ENCODE peak calls at places on chromosomes 4 and X, in nine cellular contexts. One of them, this sample, is unnamed.

GRCh38 chrX:117936162-117936561 is 180.4 kb downstream of the KLHL13 start:
- DNase-seq in colonic mucosa: no peak
- DNase-seq in spleen: no peak
- DNase-seq in epithelial cell of esophagus: peak; percentile 19
- DNase-seq in vagina: no peak
- DNase-seq in body of pancreas: no peak
- DNase-seq in GM06990: no peak
- DNase-seq in choroid plexus epithelial cell: no peak
- DNase-seq in AG10803: no peak
- DNase-seq in this sample: no peak

GRCh38 chr4:88731359-88731758 is 33.7 kb upstream of the NAP1L5 start:
- DNase-seq in colonic mucosa: no peak
- DNase-seq in spleen: no peak
- DNase-seq in epithelial cell of esophagus: no peak
- DNase-seq in vagina: no peak
- DNase-seq in body of pancreas: no peak
- DNase-seq in GM06990: no peak
- DNase-seq in choroid plexus epithelial cell: no peak
- DNase-seq in AG10803: peak; percentile 44
- DNase-seq in this sample: no peak

GRCh38 chr4:64940698-64941097 is 531.4 kb upstream of the TECRL start:
- DNase-seq in colonic mucosa: no peak
- DNase-seq in spleen: no peak
- DNase-seq in epithelial cell of esophagus: peak; percentile 16
- DNase-seq in vagina: no peak
- DNase-seq in body of pancreas: no peak
- DNase-seq in GM06990: no peak
- DNase-seq in choroid plexus epithelial cell: peak; percentile 1
- DNase-seq in AG10803: peak; percentile 0
- DNase-seq in this sample: no peak

GRCh38 chr4:6532658-6533057 is 42.3 kb upstream of the MAN2B2 start:
- DNase-seq in colonic mucosa: no peak
- DNase-seq in spleen: peak; percentile 59
- DNase-seq in epithelial cell of esophagus: no peak
- DNase-seq in vagina: no peak
- DNase-seq in body of pancreas: no peak
- DNase-seq in GM06990: no peak
- DNase-seq in choroid plexus epithelial cell: no peak
- DNase-seq in AG10803: no peak
- DNase-seq in this sample: no peak

GRCh38 chr4:149741186-149741831 is 74.3 kb downstream of the IQCM start:
- DNase-seq in colonic mucosa: no peak
- DNase-seq in spleen: no peak
- DNase-seq in epithelial cell of esophagus: no peak
- DNase-seq in vagina: no peak
- DNase-seq in body of pancreas: no peak
- DNase-seq in GM06990: no peak
- DNase-seq in choroid plexus epithelial cell: no peak
- DNase-seq in AG10803: no peak
- DNase-seq in this sample: no peak

GRCh38 chr4:75484195-75484594 is 30.0 kb downstream of the RCHY1 start:
- DNase-seq in colonic mucosa: no peak
- DNase-seq in spleen: no peak
- DNase-seq in epithelial cell of esophagus: no peak
- DNase-seq in vagina: no peak
- DNase-seq in body of pancreas: no peak
- DNase-seq in GM06990: no peak
- DNase-seq in choroid plexus epithelial cell: peak; percentile 5
- DNase-seq in AG10803: no peak
- DNase-seq in this sample: no peak

GRCh38 chr4:100591156-100591876 is 73.5 kb upstream of the EMCN start:
- DNase-seq in colonic mucosa: no peak
- DNase-seq in spleen: no peak
- DNase-seq in epithelial cell of esophagus: no peak
- DNase-seq in vagina: no peak
- DNase-seq in body of pancreas: peak; percentile 89
- DNase-seq in GM06990: no peak
- DNase-seq in choroid plexus epithelial cell: peak; percentile 8
- DNase-seq in AG10803: no peak
- DNase-seq in this sample: no peak

GRCh38 chr4:176193898-176194297 is 1.5 kb downstream of the SPATA4 start:
- DNase-seq in colonic mucosa: no peak
- DNase-seq in spleen: no peak
- DNase-seq in epithelial cell of esophagus: peak; percentile 94
- DNase-seq in vagina: no peak
- DNase-seq in body of pancreas: no peak
- DNase-seq in GM06990: no peak
- DNase-seq in choroid plexus epithelial cell: peak; percentile 17
- DNase-seq in AG10803: peak; percentile 79
- DNase-seq in this sample: no peak

DNA sequence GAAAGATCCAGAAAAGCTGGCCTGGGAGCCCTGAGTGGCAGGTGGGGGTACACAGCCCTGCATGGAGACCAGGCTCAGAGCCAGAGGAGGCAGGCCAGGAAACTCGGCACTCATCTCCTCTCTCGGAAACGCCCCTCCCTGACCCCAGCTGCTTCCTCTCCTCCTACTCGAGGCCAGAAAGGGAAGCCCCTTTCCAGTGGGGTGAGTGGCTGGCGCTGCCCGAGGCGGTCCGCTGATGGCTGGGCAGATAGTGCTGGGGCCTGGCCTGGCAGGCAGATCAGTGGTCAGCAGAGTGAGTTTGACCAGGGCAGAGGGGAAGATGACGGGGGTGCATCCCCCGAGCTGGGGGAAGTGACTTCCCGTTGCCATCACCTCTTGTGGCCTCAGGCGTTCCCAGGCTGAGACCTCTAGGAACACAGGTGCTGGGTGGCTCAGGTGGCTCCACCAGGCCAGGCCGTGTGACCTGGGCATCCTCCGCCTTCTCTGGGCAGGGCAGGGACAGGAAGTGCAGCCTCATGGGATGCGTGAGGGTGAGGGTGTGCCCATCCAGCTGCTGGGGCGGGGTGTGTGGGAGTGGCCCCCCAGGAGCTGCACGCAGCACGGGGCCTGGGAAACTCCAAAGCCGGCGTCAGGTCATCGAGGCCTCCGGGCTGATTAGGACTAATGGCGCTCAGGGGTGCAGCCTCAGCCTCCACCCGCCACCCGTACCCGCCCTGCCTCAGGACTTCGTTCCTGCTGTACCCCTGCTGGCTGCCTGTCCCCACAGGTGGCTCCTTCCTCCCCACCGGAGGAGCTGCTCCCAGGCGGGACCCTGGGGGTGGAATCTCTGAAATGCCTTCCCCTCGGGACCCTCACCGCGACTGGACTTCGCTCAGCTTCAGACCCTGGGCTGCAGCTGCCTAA is 5.8 kb downstream of the SH3BP2 start:
- DNase-seq in colonic mucosa: peak; percentile 85
- DNase-seq in spleen: peak; percentile 95
- DNase-seq in epithelial cell of esophagus: peak; percentile 31
- DNase-seq in vagina: no peak
- DNase-seq in body of pancreas: peak; percentile 32
- DNase-seq in GM06990: peak; percentile 70
- DNase-seq in choroid plexus epithelial cell: peak; percentile 42
- DNase-seq in AG10803: no peak
- DNase-seq in this sample: no peak
- H3K4me3 ChIP-seq in colonic mucosa: no peak overlapping the region
- H3K4me3 ChIP-seq in spleen: peak overlapping the region; percentile 67
- H3K4me3 ChIP-seq in epithelial cell of esophagus: no peak overlapping the region
- H3K4me3 ChIP-seq in vagina: peak overlapping the region; percentile 21
- H3K4me3 ChIP-seq in body of pancreas: no peak overlapping the region
- H3K4me3 ChIP-seq in GM06990: peak overlapping the region; percentile 74
- H3K4me3 ChIP-seq in choroid plexus epithelial cell: no peak overlapping the region
- H3K4me3 ChIP-seq in AG10803: no peak overlapping the region
- H3K4me3 ChIP-seq in this sample: peak overlapping the region; percentile 52

DNA sequence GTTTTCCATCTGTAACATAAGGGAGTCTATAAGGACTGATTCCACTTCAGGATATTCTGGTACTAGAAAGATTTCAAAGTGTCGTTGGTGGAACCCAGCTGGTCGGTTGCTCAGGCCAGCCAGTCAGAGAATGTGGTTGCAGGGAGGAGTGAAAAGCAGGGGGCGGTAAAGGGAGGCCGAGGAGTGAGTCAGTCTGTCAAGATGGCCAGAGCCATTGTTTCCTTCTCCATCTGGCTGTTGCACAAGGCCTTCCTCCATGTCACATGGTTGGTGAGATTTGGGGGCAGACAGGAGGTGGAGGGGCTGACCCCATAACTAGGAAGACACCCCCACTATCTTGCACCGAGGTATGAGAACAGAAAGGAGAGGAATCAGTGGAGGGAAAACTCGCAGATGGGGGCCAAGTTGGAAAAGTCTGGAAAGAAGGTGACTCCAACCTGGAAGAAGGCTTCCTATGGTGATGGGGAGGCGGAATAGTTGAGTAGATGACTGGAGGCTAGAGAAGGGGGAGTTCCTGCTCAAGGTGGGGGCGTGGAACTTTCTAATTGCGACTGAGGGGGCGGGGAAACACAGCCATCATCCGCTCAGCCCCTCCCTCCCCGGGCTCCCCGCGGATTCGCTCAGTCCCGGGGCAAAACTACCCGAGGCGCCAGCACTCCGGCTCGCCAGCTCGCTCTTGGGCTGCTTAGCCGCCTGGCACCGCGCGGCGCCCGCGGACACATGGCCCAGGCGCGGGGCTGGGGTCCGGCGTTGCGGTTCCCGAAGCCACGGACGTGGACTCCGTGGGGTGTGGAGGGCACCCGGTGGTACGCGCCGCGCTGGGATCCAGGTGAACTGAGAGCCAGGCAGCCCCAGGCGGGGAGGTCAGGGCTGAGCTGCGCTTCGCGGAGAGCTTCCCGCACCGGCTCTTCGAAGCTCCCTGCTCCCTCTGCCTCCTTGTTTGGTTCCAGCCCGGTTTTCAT is 38.5 kb downstream of the STARD8 start:
- DNase-seq in colonic mucosa: no peak
- DNase-seq in spleen: peak; percentile 87
- DNase-seq in epithelial cell of esophagus: peak; percentile 17
- DNase-seq in vagina: no peak
- DNase-seq in body of pancreas: no peak
- DNase-seq in GM06990: peak; percentile 3
- DNase-seq in choroid plexus epithelial cell: peak; percentile 65
- DNase-seq in AG10803: peak; percentile 39
- DNase-seq in this sample: no peak
- H3K4me3 ChIP-seq in colonic mucosa: no peak overlapping the region
- H3K4me3 ChIP-seq in spleen: peak overlapping the region; percentile 58
- H3K4me3 ChIP-seq in epithelial cell of esophagus: no peak overlapping the region
- H3K4me3 ChIP-seq in vagina: peak overlapping the region; percentile 36
- H3K4me3 ChIP-seq in body of pancreas: no peak overlapping the region
- H3K4me3 ChIP-seq in GM06990: no peak overlapping the region
- H3K4me3 ChIP-seq in choroid plexus epithelial cell: peak overlapping the region; percentile 48
- H3K4me3 ChIP-seq in AG10803: peak overlapping the region; percentile 45
- H3K4me3 ChIP-seq in this sample: no peak overlapping the region

GRCh38 chr4:56530269-56531148 is 24.9 kb downstream of the ARL9 start:
- DNase-seq in colonic mucosa: peak; percentile 89
- DNase-seq in spleen: peak; percentile 92
- DNase-seq in epithelial cell of esophagus: peak; percentile 75
- DNase-seq in vagina: peak; percentile 88
- DNase-seq in body of pancreas: peak; percentile 80
- DNase-seq in GM06990: peak; percentile 37
- DNase-seq in choroid plexus epithelial cell: peak; percentile 84
- DNase-seq in AG10803: peak; percentile 58
- DNase-seq in this sample: peak; percentile 18

GRCh38 chr4:56535915-56536314 is 30.3 kb downstream of the ARL9 start:
- DNase-seq in colonic mucosa: no peak
- DNase-seq in spleen: no peak
- DNase-seq in epithelial cell of esophagus: no peak
- DNase-seq in vagina: no peak
- DNase-seq in body of pancreas: no peak
- DNase-seq in GM06990: no peak
- DNase-seq in choroid plexus epithelial cell: no peak
- DNase-seq in AG10803: no peak
- DNase-seq in this sample: no peak

GRCh38 chr4:56531823-56532222 is 26.2 kb downstream of the ARL9 start:
- DNase-seq in colonic mucosa: no peak
- DNase-seq in spleen: no peak
- DNase-seq in epithelial cell of esophagus: no peak
- DNase-seq in vagina: no peak
- DNase-seq in body of pancreas: no peak
- DNase-seq in GM06990: no peak
- DNase-seq in choroid plexus epithelial cell: no peak
- DNase-seq in AG10803: no peak
- DNase-seq in this sample: no peak

GRCh38 chr4:56532239-56532638 is 26.6 kb downstream of the ARL9 start:
- DNase-seq in colonic mucosa: no peak
- DNase-seq in spleen: no peak
- DNase-seq in epithelial cell of esophagus: no peak
- DNase-seq in vagina: no peak
- DNase-seq in body of pancreas: no peak
- DNase-seq in GM06990: no peak
- DNase-seq in choroid plexus epithelial cell: no peak
- DNase-seq in AG10803: no peak
- DNase-seq in this sample: no peak

DNA sequence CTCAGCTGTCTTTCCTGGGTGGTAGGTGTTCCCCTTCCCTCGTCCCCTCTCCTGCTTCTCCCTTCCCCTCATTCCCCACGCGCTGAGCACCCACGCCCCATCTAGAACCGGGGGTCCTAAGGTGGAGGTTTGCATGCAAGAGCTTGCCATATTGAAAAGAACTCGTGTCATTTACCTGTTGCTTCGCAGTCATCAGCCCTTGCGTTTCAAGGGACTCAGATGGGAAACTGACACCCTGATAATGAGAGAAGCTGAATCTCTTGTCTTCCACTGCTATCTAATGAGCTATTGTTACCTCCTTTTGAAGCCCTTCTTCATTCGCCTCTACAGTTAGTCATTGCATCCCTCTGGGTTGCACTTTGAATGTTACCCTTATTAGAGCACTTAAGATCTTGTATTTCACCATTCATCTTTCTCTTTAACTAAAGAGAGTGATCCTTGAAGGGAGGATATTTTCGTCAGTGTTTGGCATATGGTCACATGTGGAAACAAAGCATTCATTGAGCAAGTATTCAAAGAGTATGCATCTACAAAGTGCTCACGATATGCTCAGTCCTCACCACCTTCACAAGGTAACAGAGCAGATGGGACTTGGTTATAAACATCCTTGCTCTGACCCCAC is 25.7 kb downstream of the ARL9 start:
- DNase-seq in colonic mucosa: no peak
- DNase-seq in spleen: no peak
- DNase-seq in epithelial cell of esophagus: no peak
- DNase-seq in vagina: no peak
- DNase-seq in body of pancreas: no peak
- DNase-seq in GM06990: no peak
- DNase-seq in choroid plexus epithelial cell: no peak
- DNase-seq in AG10803: no peak
- DNase-seq in this sample: no peak
- H3K4me3 ChIP-seq in colonic mucosa: peak overlapping the region; percentile 47
- H3K4me3 ChIP-seq in spleen: peak overlapping the region; percentile 77
- H3K4me3 ChIP-seq in epithelial cell of esophagus: peak overlapping the region; percentile 73
- H3K4me3 ChIP-seq in vagina: peak overlapping the region; percentile 53
- H3K4me3 ChIP-seq in body of pancreas: no peak overlapping the region
- H3K4me3 ChIP-seq in GM06990: no peak overlapping the region
- H3K4me3 ChIP-seq in choroid plexus epithelial cell: peak overlapping the region; percentile 66
- H3K4me3 ChIP-seq in AG10803: peak overlapping the region; percentile 70
- H3K4me3 ChIP-seq in this sample: peak overlapping the region; percentile 58

DNA sequence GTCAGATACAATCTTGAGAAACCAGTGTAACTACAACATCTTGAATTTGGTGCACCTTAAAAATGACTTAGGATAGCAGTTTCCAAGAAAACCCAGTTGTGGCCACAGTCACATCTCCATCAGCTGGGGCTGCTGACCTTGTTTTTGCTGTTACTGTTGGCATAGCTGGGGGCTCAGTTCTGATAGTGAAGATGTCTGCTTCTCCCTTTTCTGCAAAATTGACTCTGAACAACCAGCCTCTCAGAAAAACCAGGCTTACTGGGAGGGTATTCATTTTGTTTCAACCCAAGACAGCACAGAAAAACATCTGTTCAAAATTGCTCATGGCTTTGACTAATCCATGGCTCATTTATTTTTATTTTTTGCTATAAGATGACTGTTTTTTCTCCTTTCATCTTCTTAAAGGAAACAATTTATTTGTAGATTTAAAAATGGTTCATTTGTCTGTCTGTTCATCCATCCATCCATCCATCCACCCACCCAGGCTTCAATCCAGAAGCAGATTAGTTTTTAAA is 53.1 kb downstream of the RASL11B start:
- DNase-seq in colonic mucosa: no peak
- DNase-seq in spleen: no peak
- DNase-seq in epithelial cell of esophagus: no peak
- DNase-seq in vagina: no peak
- DNase-seq in body of pancreas: no peak
- DNase-seq in GM06990: no peak
- DNase-seq in choroid plexus epithelial cell: no peak
- DNase-seq in AG10803: no peak
- DNase-seq in this sample: no peak
- H3K4me3 ChIP-seq in colonic mucosa: no peak overlapping the region
- H3K4me3 ChIP-seq in spleen: no peak overlapping the region
- H3K4me3 ChIP-seq in epithelial cell of esophagus: no peak overlapping the region
- H3K4me3 ChIP-seq in vagina: no peak overlapping the region
- H3K4me3 ChIP-seq in body of pancreas: no peak overlapping the region
- H3K4me3 ChIP-seq in GM06990: no peak overlapping the region
- H3K4me3 ChIP-seq in choroid plexus epithelial cell: no peak overlapping the region
- H3K4me3 ChIP-seq in AG10803: no peak overlapping the region
- H3K4me3 ChIP-seq in this sample: no peak overlapping the region